ENCODE peak calls at places on chromosomes 16 and 17, in nine cellular contexts. F is erythroblast, N is adrenal gland, C is prostate gland, R is lower leg skin, I is tibial nerve, P is A549, G is uterus, Y is right lobe of liver. Q is an unnamed sample.

GRCh38 chr16:54928016-54928356 is 2.7 kb upstream of the IRX5 start:
- DNase-seq in Y (no peak), F (peak), I (no peak), P (peak), R (no peak), N (no peak), G (no peak), C (no peak), Q (no peak)

GRCh38 chr16:82943371-82943770 is 316.6 kb downstream of the CDH13 start:
- DNase-seq in R (no peak), P (no peak), G (no peak), C (no peak), F (no peak), Y (no peak), I (no peak), N (no peak), Q (no peak)

GRCh38 chr16:67934306-67935095 is 2.1 kb downstream of the PSMB10 start:
- DNase-seq in G (no peak), P (no peak), N (peak), Y (no peak), R (no peak), F (no peak), I (no peak), C (no peak), Q (no peak)

GRCh38 chr16:9695152-9695551 is 487.1 kb downstream of the GRIN2A start:
- DNase-seq in C (no peak), G (no peak), P (no peak), R (no peak), I (no peak), F (no peak), Y (no peak), N (no peak), Q (no peak)

GRCh38 chr16:1301562-1301961 is 7.9 kb upstream of the UBE2I start:
- DNase-seq in G (no peak), P (no peak), N (no peak), F (no peak), C (no peak), I (no peak), R (no peak), Y (no peak), Q (no peak)

GRCh38 chr17:39751637-39752036 is 13.9 kb downstream of the GRB7 start:
- DNase-seq in C (no peak), P (no peak), R (no peak), N (no peak), F (no peak), G (no peak), I (no peak), Y (no peak), Q (no peak)

GRCh38 chr17:33686171-33686570 is 393.1 kb upstream of the ASIC2 start:
- DNase-seq in Y (no peak), I (no peak), C (no peak), R (no peak), N (no peak), G (no peak), F (peak), P (peak), Q (no peak)

GRCh38 chr17:81859906-81860755 is at the start of gene P4HB:
- DNase-seq in P (no peak), R (no peak), Y (peak), N (peak), C (no peak), G (peak), I (no peak), F (peak), Q (no peak)

GRCh38 chr16:30697264-30698138 is 1.5 kb upstream of the SRCAP start:
- DNase-seq in N (peak), Y (peak), R (no peak), I (no peak), F (no peak), P (no peak), G (no peak), C (peak), Q (no peak)

GRCh38 chr17:29624586-29624985 is 1.9 kb upstream of the CORO6 start:
- DNase-seq in C (no peak), I (no peak), Y (no peak), P (no peak), F (no peak), G (no peak), N (no peak), R (no peak), Q (no peak)

GRCh38 chr16:75576384-75576811 is 10.2 kb downstream of the GABARAPL2 start:
- DNase-seq in C (no peak), G (no peak), Y (no peak), F (no peak), P (no peak), R (no peak), N (no peak), I (no peak), Q (no peak)

GRCh38 chr17:64418506-64419339 is 28.1 kb upstream of the PECAM1 start:
- DNase-seq in Y (no peak), N (no peak), R (no peak), P (peak), G (no peak), I (no peak), F (peak), C (no peak), Q (peak)

GRCh38 chr16:70713781-70714180 is 27.9 kb upstream of the MTSS2 start:
- DNase-seq in R (no peak), P (no peak), C (no peak), F (no peak), N (no peak), I (no peak), Y (no peak), G (no peak), Q (no peak)

GRCh38 chr16:23509763-23510153 is 536 bp downstream of the GGA2 start:
- DNase-seq in I (no peak), R (no peak), N (no peak), F (peak), P (no peak), C (no peak), Y (no peak), G (peak), Q (no peak)

GRCh38 chr16:84308120-84308519 is 13.4 kb downstream of the WFDC1 start:
- DNase-seq in C (no peak), Y (peak), P (peak), I (no peak), N (no peak), G (peak), R (no peak), F (peak), Q (peak)

GRCh38 chr16:8660841-8661301 is 13.5 kb upstream of the ABAT start:
- DNase-seq in P (peak), I (peak), R (peak), G (peak), C (peak), Y (peak), F (peak), N (peak), Q (peak)

GRCh38 chr17:40443988-40444899 is 994 bp downstream of the IGFBP4 start:
- DNase-seq in N (no peak), I (no peak), P (peak), C (no peak), R (no peak), G (peak), Y (no peak), F (no peak), Q (no peak)

GRCh38 chr17:40086150-40087044 is 14.0 kb downstream of the NR1D1 start:
- DNase-seq in Y (peak), G (peak), I (no peak), F (peak), C (no peak), R (peak), N (peak), P (peak), Q (no peak)

GRCh38 chr16:14427371-14427948 is 202.6 kb downstream of the PARN start:
- DNase-seq in I (no peak), P (peak), F (no peak), G (no peak), N (no peak), Y (no peak), C (no peak), R (no peak), Q (no peak)

GRCh38 chr17:81566461-81567126 is 14.4 kb upstream of the FAAP100 start:
- DNase-seq in G (peak), P (peak), C (peak), I (peak), N (peak), R (peak), Y (peak), F (no peak), Q (peak)

GRCh38 chr17:61380217-61380835 is 19.3 kb upstream of the TBX2 start:
- DNase-seq in F (no peak), C (no peak), R (no peak), G (no peak), Y (no peak), I (no peak), N (no peak), P (no peak), Q (no peak)

GRCh38 chr17:10699861-10700260 is 2.5 kb downstream of the ADPRM start:
- DNase-seq in G (no peak), F (no peak), Y (no peak), C (no peak), N (no peak), R (no peak), P (no peak), I (no peak), Q (no peak)

GRCh38 chr17:46869296-46869695 is 17.9 kb downstream of the WNT9B start:
- DNase-seq in F (no peak), Y (no peak), C (no peak), I (no peak), R (no peak), N (no peak), G (no peak), P (no peak), Q (no peak)

GRCh38 chr17:11535231-11535630 is 63.0 kb upstream of the DNAH9 start:
- DNase-seq in I (no peak), R (no peak), Y (no peak), C (no peak), N (no peak), P (no peak), G (no peak), F (no peak), Q (no peak)

GRCh38 chr16:7335991-7336634 is 3.5 kb downstream of the RBFOX1 start:
- DNase-seq in Y (no peak), F (no peak), P (no peak), R (no peak), G (no peak), I (no peak), N (no peak), C (no peak), Q (no peak)

GRCh38 chr16:27235055-27235937 is 32.0 kb downstream of the KDM8 start:
- DNase-seq in F (peak), N (peak), I (peak), C (peak), P (peak), R (peak), Y (peak), G (peak), Q (peak)

GRCh38 chr17:49338883-49339282 is 23.2 kb downstream of the ZNF652 start:
- DNase-seq in G (no peak), F (no peak), Y (no peak), I (no peak), N (no peak), R (no peak), C (no peak), P (no peak), Q (no peak)

GRCh38 chr16:70683146-70683944 is 2.5 kb downstream of the MTSS2 start:
- DNase-seq in P (no peak), C (no peak), F (no peak), I (no peak), N (no peak), R (no peak), Y (peak), G (no peak), Q (no peak)

GRCh38 chr16:84080378-84080777 is 36.4 kb downstream of the MBTPS1 start:
- DNase-seq in C (no peak), N (peak), I (no peak), P (no peak), R (no peak), F (no peak), G (no peak), Y (no peak), Q (no peak)

GRCh38 chr17:42135664-42136653 is 13.4 kb downstream of the HSPB9 start:
- DNase-seq in G (no peak), F (peak), R (no peak), P (peak), I (no peak), C (no peak), Y (peak), N (peak), Q (peak)
- TF ChIP-seq POLR2A in G (no peak), F (no peak), R (no peak), P (no peak), I (no peak), C (no peak), Y (peak), N (no peak), Q (no peak)

DNA sequence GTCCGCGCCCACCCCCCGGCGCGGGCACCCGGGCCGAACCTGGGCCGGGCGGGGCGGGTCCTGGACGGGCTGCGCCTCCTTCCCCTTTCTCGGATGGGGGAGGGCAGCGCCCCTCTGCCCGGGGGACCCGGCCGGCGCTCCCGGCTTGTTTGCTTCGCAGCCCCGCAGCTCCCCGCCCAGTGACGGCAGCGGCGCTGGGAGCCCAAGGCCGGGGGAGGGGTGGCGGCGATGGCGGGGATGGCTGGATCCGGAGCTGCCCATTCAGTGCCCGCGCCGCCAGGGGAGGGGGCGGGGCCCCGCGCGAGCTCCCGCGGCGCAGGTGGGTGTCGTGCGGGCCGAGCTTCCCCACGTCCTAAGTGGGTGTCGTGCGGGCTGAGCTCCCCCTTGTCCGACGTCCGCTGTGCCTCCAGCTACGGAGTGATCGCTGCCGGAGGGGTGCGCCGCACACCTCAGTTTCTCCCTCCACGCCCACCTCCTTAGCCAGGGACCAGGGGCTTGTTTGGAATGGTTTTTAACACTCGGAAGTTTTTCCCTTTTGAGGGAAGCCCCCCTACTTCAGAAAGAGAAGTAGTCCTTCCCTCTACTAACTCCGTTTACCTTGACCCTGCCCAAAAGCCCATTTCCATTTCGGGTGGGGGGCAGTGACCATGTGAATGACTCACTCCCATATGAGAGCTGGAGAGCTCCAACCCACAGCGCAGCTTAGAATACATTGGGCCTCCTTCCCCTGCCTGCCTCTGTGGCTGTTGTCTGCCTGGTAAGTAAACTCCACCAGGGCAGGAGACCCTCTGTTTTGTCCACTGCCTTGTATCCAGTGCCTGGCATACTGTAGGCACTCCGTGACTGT is 733 bp downstream of the SGSM2 start:
- DNase-seq in C (peak), F (peak), G (peak), N (peak), R (no peak), I (no peak), P (peak), Y (peak), Q (no peak)
- TF ChIP-seq POLR2A in C (peak), F (no peak), G (no peak), N (peak), R (no peak), I (no peak), P (no peak), Y (peak), Q (no peak)

DNA sequence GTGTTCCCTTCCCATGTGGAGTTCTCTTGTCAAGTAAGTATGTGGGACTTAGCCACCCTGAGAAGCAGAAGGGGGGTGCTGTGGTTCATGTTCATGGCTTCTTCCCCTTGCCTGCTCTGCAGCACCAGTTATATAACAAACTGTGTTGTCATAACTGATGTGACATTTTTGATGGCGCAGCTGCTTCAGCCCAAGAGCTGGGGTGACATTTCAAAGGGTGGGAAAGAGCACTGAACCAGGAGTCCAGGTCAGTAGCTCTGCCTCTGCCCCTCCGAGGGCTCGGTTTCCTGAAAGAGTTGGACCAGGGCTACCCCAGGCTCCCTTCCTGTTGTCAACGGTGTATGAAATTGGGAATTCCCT is 7.4 kb downstream of the GNAO1 start:
- DNase-seq in I (no peak), C (no peak), N (no peak), Y (no peak), F (no peak), G (no peak), R (no peak), P (no peak), Q (no peak)
- TF ChIP-seq POLR2A in I (no peak), C (no peak), N (no peak), Y (no peak), F (no peak), G (no peak), R (no peak), P (no peak), Q (no peak)

GRCh38 chr16:50275428-50276127 is 9.2 kb downstream of the ADCY7 start:
- DNase-seq in Y (no peak), R (no peak), C (no peak), I (no peak), P (no peak), G (no peak), F (no peak), N (no peak), Q (no peak)

GRCh38 chr16:50274771-50275415 is 8.5 kb downstream of the ADCY7 start:
- DNase-seq in P (no peak), N (no peak), F (no peak), R (no peak), G (no peak), Y (no peak), I (no peak), C (no peak), Q (no peak)

GRCh38 chr16:50273382-50273690 is 7.0 kb downstream of the ADCY7 start:
- DNase-seq in F (no peak), G (no peak), I (no peak), C (no peak), P (no peak), Y (no peak), N (no peak), R (no peak), Q (no peak)

GRCh38 chr16:50272687-50273381 is 6.5 kb downstream of the ADCY7 start:
- DNase-seq in G (no peak), R (no peak), C (no peak), F (no peak), N (no peak), P (no peak), Y (no peak), I (no peak), Q (no peak)

DNA sequence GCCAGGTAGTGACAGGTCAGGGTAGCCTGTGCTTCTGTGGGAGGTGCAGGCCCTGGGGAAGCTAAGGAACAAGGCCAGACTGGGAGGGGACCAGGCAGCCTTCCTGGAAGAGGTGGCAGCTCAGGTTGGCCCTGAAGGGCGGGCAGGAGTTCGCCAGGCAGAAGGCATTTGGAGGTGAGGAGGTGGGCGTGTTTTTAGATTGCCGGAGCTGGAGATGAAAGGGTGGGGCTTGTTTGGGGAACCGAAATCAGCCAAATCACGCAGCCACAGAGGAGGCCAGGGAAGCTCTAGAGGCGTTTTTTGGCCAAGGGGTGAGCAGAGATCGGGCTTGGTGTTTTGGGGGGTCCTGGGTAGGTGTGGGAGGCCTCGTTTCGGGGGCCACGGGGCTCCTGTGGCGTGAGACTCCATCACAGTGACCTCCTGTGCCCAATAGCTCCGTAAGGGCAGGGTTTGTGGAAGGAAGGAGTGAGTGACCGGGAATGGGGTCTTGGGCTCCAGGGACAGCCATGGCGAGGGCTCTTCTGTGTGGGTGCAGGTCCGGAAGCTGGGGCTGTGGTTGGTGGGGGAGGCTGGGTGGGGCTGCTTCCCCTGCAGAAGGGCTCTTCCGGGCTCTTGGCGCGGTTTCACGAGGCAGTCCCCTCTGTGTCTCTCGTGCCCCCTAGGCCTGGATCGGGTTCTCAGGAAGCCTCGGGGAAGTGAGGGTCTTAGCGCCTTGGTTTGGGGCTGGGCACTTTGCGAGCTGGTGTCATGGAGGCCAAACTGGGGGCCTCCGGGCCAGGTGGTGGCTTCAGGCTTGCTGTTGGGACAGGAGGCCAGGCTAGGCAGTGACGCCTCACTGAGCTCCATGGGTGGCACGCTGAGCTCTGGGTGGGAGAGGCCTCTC is 7.8 kb downstream of the ADCY7 start:
- DNase-seq in Y (no peak), F (peak), C (no peak), R (no peak), G (no peak), P (no peak), N (no peak), I (no peak), Q (no peak)
- TF ChIP-seq POLR2A in Y (no peak), F (no peak), C (no peak), R (no peak), G (no peak), P (no peak), N (no peak), I (no peak), Q (no peak)

GRCh38 chr17:57486416-57486815 is 230.1 kb downstream of the MSI2 start:
- DNase-seq in N (no peak), P (no peak), R (no peak), I (no peak), G (no peak), Y (no peak), C (no peak), F (no peak), Q (no peak)

GRCh38 chr17:57485916-57486315 is 229.6 kb downstream of the MSI2 start:
- DNase-seq in Y (no peak), R (no peak), N (no peak), P (no peak), F (no peak), G (no peak), C (no peak), I (no peak), Q (no peak)

GRCh38 chr17:57484081-57484666 is 227.9 kb downstream of the MSI2 start:
- DNase-seq in Y (no peak), R (no peak), G (no peak), I (no peak), N (no peak), F (no peak), C (no peak), P (no peak), Q (no peak)

GRCh38 chr17:57485566-57485865 is 229.2 kb downstream of the MSI2 start:
- DNase-seq in R (no peak), F (no peak), P (no peak), N (no peak), G (no peak), Y (no peak), C (no peak), I (no peak), Q (no peak)

DNA sequence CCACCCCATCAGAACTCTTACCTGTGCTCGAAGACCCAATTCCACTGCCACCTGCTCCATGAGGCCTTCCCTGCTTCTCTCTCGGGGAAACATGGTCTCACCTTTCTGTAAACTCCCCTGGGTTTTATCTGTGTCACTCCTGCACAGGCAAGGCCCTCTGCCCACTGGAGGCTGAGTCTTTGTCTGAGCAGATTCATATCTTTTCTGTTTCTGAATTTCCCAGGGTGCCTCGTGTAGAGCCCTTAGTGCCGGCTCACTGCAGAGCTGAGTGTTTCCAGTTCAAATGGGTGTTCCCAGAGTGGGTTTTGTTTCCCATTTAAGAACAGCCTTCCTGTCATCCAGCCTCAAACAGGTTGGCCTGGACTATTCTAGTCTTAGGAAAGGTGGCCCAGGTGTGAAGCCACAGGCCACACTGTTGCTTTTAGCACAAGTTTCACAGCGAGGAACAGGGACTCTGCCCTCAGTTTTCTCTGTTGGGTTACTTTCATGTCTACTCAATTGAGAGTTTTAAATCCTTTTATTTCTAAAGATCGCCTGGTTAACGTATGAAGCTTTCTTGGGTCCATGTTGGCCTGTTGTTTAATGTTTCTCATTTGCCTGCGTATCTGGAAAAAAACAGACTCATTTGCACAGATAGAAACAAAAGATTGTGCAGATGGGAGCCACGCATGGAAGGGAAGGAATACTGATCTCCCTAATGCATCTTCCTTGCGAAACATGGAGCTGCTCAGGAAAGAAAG is 228.7 kb downstream of the MSI2 start:
- DNase-seq in P (no peak), N (no peak), I (no peak), G (no peak), F (no peak), R (no peak), C (no peak), Y (no peak), Q (no peak)
- TF ChIP-seq POLR2A in P (no peak), N (no peak), I (no peak), G (no peak), F (no peak), R (no peak), C (no peak), Y (no peak), Q (no peak)

Q was measured in HCT116.